ENCODE peak calls at places on chromosomes 16 and 17, in six cellular contexts. One of them, this sample, is unnamed.

GRCh38 chr16:68300736-68301459 is 9.8 kb downstream of the SLC7A6OS start:
- DNase-seq in EL: no peak
- DNase-seq in stimulated activated CD8-positive, alpha-beta memory T cell treated with anti-CD3 and anti-CD28 coated beads, Interleukin-7, amount 100 ng/mL, for 1 hour: no peak
- DNase-seq in GM23248: peak; percentile 48
- DNase-seq in astrocyte of the spinal cord: no peak
- DNase-seq in vagina: no peak
- DNase-seq in this sample: no peak

GRCh38 chr17:29949708-29950107 is 8.3 kb downstream of the EFCAB5 start:
- DNase-seq in EL: no peak
- DNase-seq in stimulated activated CD8-positive, alpha-beta memory T cell treated with anti-CD3 and anti-CD28 coated beads, Interleukin-7, amount 100 ng/mL, for 1 hour: no peak
- DNase-seq in astrocyte of the spinal cord: no peak
- DNase-seq in vagina: no peak
- DNase-seq in GM23248: no peak
- DNase-seq in this sample: no peak

GRCh38 chr16:3580686-3581085 is 3.5 kb upstream of the NLRC3 start:
- DNase-seq in GM23248: peak; percentile 34
- DNase-seq in vagina: no peak
- DNase-seq in astrocyte of the spinal cord: peak; percentile 32
- DNase-seq in EL: no peak
- DNase-seq in stimulated activated CD8-positive, alpha-beta memory T cell treated with anti-CD3 and anti-CD28 coated beads, Interleukin-7, amount 100 ng/mL, for 1 hour: no peak
- DNase-seq in this sample: no peak

GRCh38 chr17:4420692-4421131 is 13.0 kb upstream of the SPNS3 start:
- DNase-seq in GM23248: peak; percentile 78
- DNase-seq in astrocyte of the spinal cord: peak; percentile 62
- DNase-seq in stimulated activated CD8-positive, alpha-beta memory T cell treated with anti-CD3 and anti-CD28 coated beads, Interleukin-7, amount 100 ng/mL, for 1 hour: peak; percentile 16
- DNase-seq in EL: peak; percentile 61
- DNase-seq in vagina: no peak
- DNase-seq in this sample: peak; percentile 81

GRCh38 chr16:87210949-87211348 is 106.2 kb downstream of the C16orf95 start:
- DNase-seq in EL: peak; percentile 56
- DNase-seq in astrocyte of the spinal cord: no peak
- DNase-seq in stimulated activated CD8-positive, alpha-beta memory T cell treated with anti-CD3 and anti-CD28 coated beads, Interleukin-7, amount 100 ng/mL, for 1 hour: no peak
- DNase-seq in vagina: no peak
- DNase-seq in GM23248: peak; percentile 85
- DNase-seq in this sample: no peak

GRCh38 chr17:3019761-3020160 is 43.6 kb downstream of the OR1D5 start:
- DNase-seq in EL: no peak
- DNase-seq in GM23248: no peak
- DNase-seq in stimulated activated CD8-positive, alpha-beta memory T cell treated with anti-CD3 and anti-CD28 coated beads, Interleukin-7, amount 100 ng/mL, for 1 hour: no peak
- DNase-seq in vagina: no peak
- DNase-seq in astrocyte of the spinal cord: no peak
- DNase-seq in this sample: no peak

GRCh38 chr17:226773-227580 is 45.5 kb upstream of the DOC2B start:
- DNase-seq in EL: no peak
- DNase-seq in astrocyte of the spinal cord: no peak
- DNase-seq in vagina: no peak
- DNase-seq in stimulated activated CD8-positive, alpha-beta memory T cell treated with anti-CD3 and anti-CD28 coated beads, Interleukin-7, amount 100 ng/mL, for 1 hour: no peak
- DNase-seq in GM23248: no peak
- DNase-seq in this sample: no peak

GRCh38 chr16:88809068-88809675 is 2.6 kb downstream of the APRT start:
- DNase-seq in vagina: no peak
- DNase-seq in GM23248: no peak
- DNase-seq in astrocyte of the spinal cord: no peak
- DNase-seq in EL: peak; percentile 54
- DNase-seq in stimulated activated CD8-positive, alpha-beta memory T cell treated with anti-CD3 and anti-CD28 coated beads, Interleukin-7, amount 100 ng/mL, for 1 hour: no peak
- DNase-seq in this sample: peak; percentile 22

GRCh38 chr17:32142857-32143524 is 689 bp downstream of the RHOT1 start:
- DNase-seq in GM23248: peak; percentile 68
- DNase-seq in stimulated activated CD8-positive, alpha-beta memory T cell treated with anti-CD3 and anti-CD28 coated beads, Interleukin-7, amount 100 ng/mL, for 1 hour: no peak
- DNase-seq in vagina: no peak
- DNase-seq in EL: peak; percentile 74
- DNase-seq in astrocyte of the spinal cord: peak; percentile 55
- DNase-seq in this sample: peak; percentile 73

GRCh38 chr17:66413564-66414520 is 111.4 kb downstream of the PRKCA start:
- DNase-seq in EL: no peak
- DNase-seq in astrocyte of the spinal cord: no peak
- DNase-seq in GM23248: no peak
- DNase-seq in stimulated activated CD8-positive, alpha-beta memory T cell treated with anti-CD3 and anti-CD28 coated beads, Interleukin-7, amount 100 ng/mL, for 1 hour: no peak
- DNase-seq in vagina: no peak
- DNase-seq in this sample: no peak

GRCh38 chr16:66954097-66954659 is 6.9 kb upstream of the CES3 start:
- DNase-seq in GM23248: peak; percentile 82
- DNase-seq in EL: peak; percentile 77
- DNase-seq in astrocyte of the spinal cord: peak; percentile 75
- DNase-seq in vagina: no peak
- DNase-seq in stimulated activated CD8-positive, alpha-beta memory T cell treated with anti-CD3 and anti-CD28 coated beads, Interleukin-7, amount 100 ng/mL, for 1 hour: peak; percentile 52
- DNase-seq in this sample: peak; percentile 77

GRCh38 chr16:51310159-51310558 is 159.1 kb upstream of the SALL1 start:
- DNase-seq in stimulated activated CD8-positive, alpha-beta memory T cell treated with anti-CD3 and anti-CD28 coated beads, Interleukin-7, amount 100 ng/mL, for 1 hour: no peak
- DNase-seq in vagina: no peak
- DNase-seq in GM23248: no peak
- DNase-seq in EL: no peak
- DNase-seq in astrocyte of the spinal cord: no peak
- DNase-seq in this sample: no peak

GRCh38 chr17:33234930-33235685 is 58.0 kb downstream of the ASIC2 start:
- DNase-seq in vagina: no peak
- DNase-seq in stimulated activated CD8-positive, alpha-beta memory T cell treated with anti-CD3 and anti-CD28 coated beads, Interleukin-7, amount 100 ng/mL, for 1 hour: no peak
- DNase-seq in GM23248: peak; percentile 96
- DNase-seq in astrocyte of the spinal cord: peak; percentile 91
- DNase-seq in EL: peak; percentile 85
- DNase-seq in this sample: peak; percentile 82

This sample was measured in A172.